ENCODE peak calls at places on chromosomes 1 and 21, in nine cellular contexts. One of them, this sample, is unnamed.

GRCh38 chr1:47228644-47229030 is 3.4 kb downstream of the TAL1 start:
- DNase-seq in astrocyte of the spinal cord: no peak
- DNase-seq in fibroblast of the aortic adventitia: no peak
- DNase-seq in fibroblast of pulmonary artery: no peak
- DNase-seq in neuronal stem cell: no peak
- DNase-seq in foreskin fibroblast: no peak
- DNase-seq in fibroblast of lung: no peak
- DNase-seq in H7: no peak
- DNase-seq in mucosa of descending colon: no peak
- DNase-seq in this sample: no peak

GRCh38 chr1:68197891-68198290 is 34.4 kb downstream of the WLS start:
- DNase-seq in mucosa of descending colon: no peak
- DNase-seq in fibroblast of the aortic adventitia: no peak
- DNase-seq in fibroblast of pulmonary artery: no peak
- DNase-seq in astrocyte of the spinal cord: no peak
- DNase-seq in foreskin fibroblast: no peak
- DNase-seq in neuronal stem cell: no peak
- DNase-seq in H7: no peak
- DNase-seq in fibroblast of lung: no peak
- DNase-seq in this sample: no peak

GRCh38 chr1:205569411-205570172 is 62.2 kb downstream of the ELK4 start:
- DNase-seq in fibroblast of lung: no peak
- DNase-seq in fibroblast of the aortic adventitia: no peak
- DNase-seq in neuronal stem cell: no peak
- DNase-seq in mucosa of descending colon: no peak
- DNase-seq in fibroblast of pulmonary artery: no peak
- DNase-seq in astrocyte of the spinal cord: no peak
- DNase-seq in foreskin fibroblast: no peak
- DNase-seq in H7: peak; percentile 72
- DNase-seq in this sample: no peak

GRCh38 chr1:110150330-110151174 is at the start of gene SLC6A17:
- DNase-seq in astrocyte of the spinal cord: peak; percentile 31
- DNase-seq in foreskin fibroblast: peak; percentile 66
- DNase-seq in H7: peak; percentile 91
- DNase-seq in fibroblast of pulmonary artery: peak; percentile 45
- DNase-seq in fibroblast of the aortic adventitia: peak; percentile 51
- DNase-seq in fibroblast of lung: peak; percentile 17
- DNase-seq in neuronal stem cell: peak; percentile 45
- DNase-seq in mucosa of descending colon: no peak
- DNase-seq in this sample: peak; percentile 17

GRCh38 chr1:61081637-61082335 is 575 bp upstream of the NFIA start:
- DNase-seq in H7: peak; percentile 87
- DNase-seq in astrocyte of the spinal cord: peak; percentile 71
- DNase-seq in fibroblast of the aortic adventitia: peak; percentile 49
- DNase-seq in mucosa of descending colon: peak; percentile 80
- DNase-seq in neuronal stem cell: no peak
- DNase-seq in foreskin fibroblast: no peak
- DNase-seq in fibroblast of lung: peak; percentile 68
- DNase-seq in fibroblast of pulmonary artery: peak; percentile 75
- DNase-seq in this sample: no peak

GRCh38 chr1:6000444-6001288 is 8.4 kb upstream of the NPHP4 start:
- DNase-seq in fibroblast of pulmonary artery: no peak
- DNase-seq in neuronal stem cell: no peak
- DNase-seq in fibroblast of the aortic adventitia: no peak
- DNase-seq in fibroblast of lung: no peak
- DNase-seq in astrocyte of the spinal cord: no peak
- DNase-seq in H7: no peak
- DNase-seq in foreskin fibroblast: no peak
- DNase-seq in mucosa of descending colon: peak; percentile 27
- DNase-seq in this sample: no peak

GRCh38 chr1:161487483-161487827 is 17.8 kb upstream of the FCGR2A start:
- DNase-seq in foreskin fibroblast: peak; percentile 15
- DNase-seq in mucosa of descending colon: no peak
- DNase-seq in fibroblast of lung: peak; percentile 39
- DNase-seq in fibroblast of the aortic adventitia: peak; percentile 68
- DNase-seq in astrocyte of the spinal cord: peak; percentile 25
- DNase-seq in fibroblast of pulmonary artery: peak; percentile 75
- DNase-seq in neuronal stem cell: no peak
- DNase-seq in H7: no peak
- DNase-seq in this sample: no peak

GRCh38 chr1:206925116-206925736 is 3.5 kb upstream of the FCMR start:
- DNase-seq in H7: peak; percentile 62
- DNase-seq in mucosa of descending colon: peak; percentile 86
- DNase-seq in fibroblast of the aortic adventitia: no peak
- DNase-seq in astrocyte of the spinal cord: no peak
- DNase-seq in fibroblast of lung: no peak
- DNase-seq in fibroblast of pulmonary artery: no peak
- DNase-seq in neuronal stem cell: no peak
- DNase-seq in foreskin fibroblast: no peak
- DNase-seq in this sample: no peak

GRCh38 chr1:67479146-67479891 is 49.1 kb upstream of the SERBP1 start:
- DNase-seq in fibroblast of lung: peak; percentile 5
- DNase-seq in foreskin fibroblast: no peak
- DNase-seq in H7: no peak
- DNase-seq in fibroblast of pulmonary artery: peak; percentile 39
- DNase-seq in mucosa of descending colon: no peak
- DNase-seq in astrocyte of the spinal cord: peak; percentile 41
- DNase-seq in neuronal stem cell: no peak
- DNase-seq in fibroblast of the aortic adventitia: peak; percentile 46
- DNase-seq in this sample: no peak

GRCh38 chr1:11845641-11846335 is 1.8 kb downstream of the NPPA start:
- DNase-seq in fibroblast of the aortic adventitia: peak; percentile 40
- DNase-seq in fibroblast of lung: peak; percentile 29
- DNase-seq in H7: peak; percentile 80
- DNase-seq in foreskin fibroblast: no peak
- DNase-seq in mucosa of descending colon: no peak
- DNase-seq in astrocyte of the spinal cord: peak; percentile 27
- DNase-seq in neuronal stem cell: peak; percentile 48
- DNase-seq in fibroblast of pulmonary artery: peak; percentile 48
- DNase-seq in this sample: no peak

GRCh38 chr21:8993943-8994639 is 1527.3 kb upstream of the TPTE start:
- DNase-seq in mucosa of descending colon: no peak
- DNase-seq in astrocyte of the spinal cord: no peak
- DNase-seq in foreskin fibroblast: no peak
- DNase-seq in fibroblast of pulmonary artery: no peak
- DNase-seq in neuronal stem cell: no peak
- DNase-seq in fibroblast of lung: no peak
- DNase-seq in H7: no peak
- DNase-seq in fibroblast of the aortic adventitia: no peak
- DNase-seq in this sample: no peak

GRCh38 chr1:165629848-165630628 is 996 bp upstream of the MGST3 start:
- DNase-seq in H7: peak; percentile 77
- DNase-seq in foreskin fibroblast: no peak
- DNase-seq in neuronal stem cell: no peak
- DNase-seq in fibroblast of the aortic adventitia: no peak
- DNase-seq in mucosa of descending colon: no peak
- DNase-seq in fibroblast of pulmonary artery: no peak
- DNase-seq in astrocyte of the spinal cord: no peak
- DNase-seq in fibroblast of lung: no peak
- DNase-seq in this sample: no peak

GRCh38 chr1:214492405-214493075 is 58.9 kb downstream of the PTPN14 start:
- DNase-seq in neuronal stem cell: no peak
- DNase-seq in fibroblast of lung: no peak
- DNase-seq in mucosa of descending colon: no peak
- DNase-seq in H7: no peak
- DNase-seq in fibroblast of pulmonary artery: peak; percentile 49
- DNase-seq in fibroblast of the aortic adventitia: peak; percentile 78
- DNase-seq in foreskin fibroblast: no peak
- DNase-seq in astrocyte of the spinal cord: peak; percentile 54
- DNase-seq in this sample: no peak

GRCh38 chr1:29624747-29625420 is 388.6 kb downstream of the PTPRU start:
- DNase-seq in astrocyte of the spinal cord: no peak
- DNase-seq in foreskin fibroblast: no peak
- DNase-seq in fibroblast of pulmonary artery: no peak
- DNase-seq in mucosa of descending colon: no peak
- DNase-seq in neuronal stem cell: no peak
- DNase-seq in fibroblast of the aortic adventitia: no peak
- DNase-seq in fibroblast of lung: no peak
- DNase-seq in H7: no peak
- DNase-seq in this sample: no peak

GRCh38 chr1:34876406-34876805 is 16.9 kb upstream of the SMIM12 start:
- DNase-seq in astrocyte of the spinal cord: no peak
- DNase-seq in H7: no peak
- DNase-seq in mucosa of descending colon: no peak
- DNase-seq in neuronal stem cell: no peak
- DNase-seq in fibroblast of the aortic adventitia: no peak
- DNase-seq in foreskin fibroblast: no peak
- DNase-seq in fibroblast of lung: no peak
- DNase-seq in fibroblast of pulmonary artery: no peak
- DNase-seq in this sample: no peak

GRCh38 chr1:15201221-15201620 is 45.8 kb upstream of the FHAD1 start:
- DNase-seq in astrocyte of the spinal cord: no peak
- DNase-seq in H7: no peak
- DNase-seq in foreskin fibroblast: no peak
- DNase-seq in neuronal stem cell: no peak
- DNase-seq in fibroblast of pulmonary artery: no peak
- DNase-seq in mucosa of descending colon: no peak
- DNase-seq in fibroblast of the aortic adventitia: no peak
- DNase-seq in fibroblast of lung: no peak
- DNase-seq in this sample: no peak
- H3K4me3 ChIP-seq in astrocyte of the spinal cord: no peak overlapping the region
- H3K4me3 ChIP-seq in H7: no peak overlapping the region
- H3K4me3 ChIP-seq in foreskin fibroblast: no peak overlapping the region
- H3K4me3 ChIP-seq in neuronal stem cell: no peak overlapping the region
- H3K4me3 ChIP-seq in fibroblast of pulmonary artery: no peak overlapping the region
- H3K4me3 ChIP-seq in mucosa of descending colon: no peak overlapping the region
- H3K4me3 ChIP-seq in fibroblast of the aortic adventitia: no peak overlapping the region
- H3K4me3 ChIP-seq in fibroblast of lung: no peak overlapping the region
- H3K4me3 ChIP-seq in this sample: no peak overlapping the region

DNA sequence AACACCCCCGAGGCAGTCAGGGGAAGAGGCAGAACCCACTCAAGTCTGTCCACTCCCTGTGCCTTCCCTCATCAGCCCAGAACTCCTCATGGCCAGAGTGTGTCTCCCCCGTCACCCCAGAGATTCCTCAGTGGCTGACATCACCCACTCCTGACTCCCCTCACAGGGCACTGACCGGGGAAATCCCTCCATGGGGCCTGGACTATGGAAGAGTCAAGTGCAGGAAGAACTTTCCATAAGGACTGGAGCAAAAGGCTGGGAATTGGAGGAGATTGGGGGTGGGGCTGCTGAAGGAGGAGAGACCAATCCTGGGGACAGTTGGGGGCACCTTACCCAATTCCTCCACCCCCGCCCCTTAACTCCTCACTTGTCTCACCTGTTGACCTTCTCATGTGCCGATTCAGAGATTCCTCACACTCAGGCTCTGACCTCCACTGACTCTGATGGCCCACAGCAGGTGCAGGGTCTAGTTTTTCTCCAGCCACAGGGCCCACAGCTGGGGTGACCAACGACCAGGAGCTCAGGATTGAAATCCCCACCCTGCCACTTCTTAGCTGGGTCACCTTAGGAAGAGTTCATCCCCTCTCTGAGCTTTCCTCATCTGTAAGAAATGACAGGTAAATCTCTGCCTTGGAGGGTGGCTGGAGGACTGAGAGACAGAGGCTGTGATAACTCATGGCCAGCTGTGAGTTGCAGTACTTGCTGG is 481 bp upstream of the EXTL1 start:
- DNase-seq in neuronal stem cell: no peak
- DNase-seq in H7: no peak
- DNase-seq in fibroblast of the aortic adventitia: no peak
- DNase-seq in mucosa of descending colon: no peak
- DNase-seq in fibroblast of pulmonary artery: no peak
- DNase-seq in astrocyte of the spinal cord: no peak
- DNase-seq in foreskin fibroblast: no peak
- DNase-seq in fibroblast of lung: no peak
- DNase-seq in this sample: no peak
- H3K4me3 ChIP-seq in neuronal stem cell: no peak overlapping the region
- H3K4me3 ChIP-seq in H7: no peak overlapping the region
- H3K4me3 ChIP-seq in fibroblast of the aortic adventitia: no peak overlapping the region
- H3K4me3 ChIP-seq in mucosa of descending colon: no peak overlapping the region
- H3K4me3 ChIP-seq in fibroblast of pulmonary artery: no peak overlapping the region
- H3K4me3 ChIP-seq in astrocyte of the spinal cord: no peak overlapping the region
- H3K4me3 ChIP-seq in foreskin fibroblast: peak overlapping the region; percentile 46
- H3K4me3 ChIP-seq in fibroblast of lung: no peak overlapping the region
- H3K4me3 ChIP-seq in this sample: no peak overlapping the region

DNA sequence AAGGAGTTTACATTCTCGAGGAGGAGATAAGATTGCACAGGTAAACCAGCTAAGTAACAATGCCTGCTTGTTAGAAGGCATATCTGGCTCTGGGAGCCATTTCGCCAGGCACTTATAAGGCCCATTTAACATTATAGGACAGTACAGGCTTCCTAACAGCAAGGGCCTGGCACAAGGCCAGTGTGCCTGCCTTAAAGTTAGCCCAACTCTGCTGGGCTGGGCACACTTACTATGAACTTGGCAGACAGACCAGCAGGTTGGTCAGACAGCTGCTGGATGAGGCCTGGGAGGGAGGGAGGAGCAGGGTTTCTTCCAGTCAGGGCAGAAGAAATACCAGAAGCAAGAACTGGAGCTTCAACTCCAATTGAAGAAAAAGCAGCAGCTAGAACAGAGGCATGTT is 4.7 kb downstream of the CACHD1 start:
- DNase-seq in foreskin fibroblast: peak; percentile 5
- DNase-seq in fibroblast of the aortic adventitia: peak; percentile 13
- DNase-seq in astrocyte of the spinal cord: peak; percentile 28
- DNase-seq in H7: no peak
- DNase-seq in neuronal stem cell: no peak
- DNase-seq in fibroblast of pulmonary artery: peak; percentile 7
- DNase-seq in fibroblast of lung: peak; percentile 12
- DNase-seq in mucosa of descending colon: peak; percentile 73
- DNase-seq in this sample: no peak
- H3K4me3 ChIP-seq in foreskin fibroblast: no peak overlapping the region
- H3K4me3 ChIP-seq in fibroblast of the aortic adventitia: no peak overlapping the region
- H3K4me3 ChIP-seq in astrocyte of the spinal cord: no peak overlapping the region
- H3K4me3 ChIP-seq in H7: no peak overlapping the region
- H3K4me3 ChIP-seq in neuronal stem cell: no peak overlapping the region
- H3K4me3 ChIP-seq in fibroblast of pulmonary artery: no peak overlapping the region
- H3K4me3 ChIP-seq in fibroblast of lung: no peak overlapping the region
- H3K4me3 ChIP-seq in mucosa of descending colon: no peak overlapping the region
- H3K4me3 ChIP-seq in this sample: no peak overlapping the region

GRCh38 chr1:235952950-235953615 is 86.4 kb upstream of the LYST start:
- DNase-seq in fibroblast of lung: no peak
- DNase-seq in fibroblast of pulmonary artery: peak; percentile 39
- DNase-seq in foreskin fibroblast: no peak
- DNase-seq in astrocyte of the spinal cord: no peak
- DNase-seq in mucosa of descending colon: no peak
- DNase-seq in fibroblast of the aortic adventitia: peak; percentile 16
- DNase-seq in H7: no peak
- DNase-seq in neuronal stem cell: no peak
- DNase-seq in this sample: no peak

GRCh38 chr1:235954306-235955283 is 87.9 kb upstream of the LYST start:
- DNase-seq in H7: no peak
- DNase-seq in fibroblast of lung: no peak
- DNase-seq in mucosa of descending colon: peak; percentile 85
- DNase-seq in fibroblast of pulmonary artery: no peak
- DNase-seq in foreskin fibroblast: no peak
- DNase-seq in fibroblast of the aortic adventitia: no peak
- DNase-seq in astrocyte of the spinal cord: no peak
- DNase-seq in neuronal stem cell: no peak
- DNase-seq in this sample: no peak

GRCh38 chr1:235950318-235950717 is 83.6 kb upstream of the LYST start:
- DNase-seq in astrocyte of the spinal cord: no peak
- DNase-seq in fibroblast of pulmonary artery: no peak
- DNase-seq in mucosa of descending colon: no peak
- DNase-seq in H7: no peak
- DNase-seq in fibroblast of the aortic adventitia: no peak
- DNase-seq in neuronal stem cell: no peak
- DNase-seq in foreskin fibroblast: no peak
- DNase-seq in fibroblast of lung: no peak
- DNase-seq in this sample: no peak

GRCh38 chr1:235955777-235956176 is 89.1 kb upstream of the LYST start:
- DNase-seq in neuronal stem cell: no peak
- DNase-seq in H7: no peak
- DNase-seq in fibroblast of the aortic adventitia: no peak
- DNase-seq in astrocyte of the spinal cord: no peak
- DNase-seq in fibroblast of lung: no peak
- DNase-seq in fibroblast of pulmonary artery: no peak
- DNase-seq in mucosa of descending colon: no peak
- DNase-seq in foreskin fibroblast: no peak
- DNase-seq in this sample: no peak

GRCh38 chr1:235953801-235954200 is 87.1 kb upstream of the LYST start:
- DNase-seq in mucosa of descending colon: no peak
- DNase-seq in neuronal stem cell: no peak
- DNase-seq in foreskin fibroblast: peak; percentile 78
- DNase-seq in fibroblast of the aortic adventitia: peak; percentile 76
- DNase-seq in fibroblast of pulmonary artery: peak; percentile 80
- DNase-seq in H7: no peak
- DNase-seq in fibroblast of lung: peak; percentile 77
- DNase-seq in astrocyte of the spinal cord: peak; percentile 83
- DNase-seq in this sample: peak; percentile 82
- H3K4me3 ChIP-seq in mucosa of descending colon: no peak overlapping the region
- H3K4me3 ChIP-seq in neuronal stem cell: no peak overlapping the region
- H3K4me3 ChIP-seq in foreskin fibroblast: no peak overlapping the region
- H3K4me3 ChIP-seq in fibroblast of the aortic adventitia: no peak overlapping the region
- H3K4me3 ChIP-seq in fibroblast of pulmonary artery: no peak overlapping the region
- H3K4me3 ChIP-seq in H7: no peak overlapping the region
- H3K4me3 ChIP-seq in fibroblast of lung: no peak overlapping the region
- H3K4me3 ChIP-seq in astrocyte of the spinal cord: no peak overlapping the region
- H3K4me3 ChIP-seq in this sample: no peak overlapping the region